ENCODE peak calls at places on chromosomes 16 and 17, in six cellular contexts. Y is HEK293T, X is A549, B is GM12878, U is HepG2, E is K562. J is an unnamed sample.

GRCh38 chr16:67907397-67907796 is 14.3 kb downstream of the PSKH1 start:
- DNase-seq in Y (no peak), X (no peak), B (no peak), U (peak; percentile 48), E (no peak), J (no peak)

GRCh38 chr17:77320501-77321256 is 179.9 kb downstream of the SEC14L1 start:
- DNase-seq in Y (no peak), X (peak; percentile 52), B (peak; percentile 85), U (no peak), E (peak; percentile 51), J (no peak)

GRCh38 chr16:80462902-80463301 is 77.9 kb upstream of the DYNLRB2 start:
- DNase-seq in Y (no peak), X (no peak), B (no peak), U (peak; percentile 29), E (no peak), J (no peak)

GRCh38 chr16:52529226-52529625 is 17.7 kb downstream of the TOX3 start:
- DNase-seq in Y (no peak), X (no peak), B (no peak), U (no peak), E (no peak), J (no peak)

GRCh38 chr16:88299751-88300462 is 82.9 kb upstream of the ZNF469 start:
- DNase-seq in Y (no peak), X (no peak), B (no peak), U (no peak), E (no peak), J (no peak)

GRCh38 chr17:63489291-63489690 is 12.4 kb downstream of the ACE start:
- DNase-seq in Y (no peak), X (no peak), B (no peak), U (no peak), E (no peak), J (no peak)

GRCh38 chr17:28878981-28879380 is 18.6 kb downstream of the FLOT2 start:
- DNase-seq in Y (peak; percentile 32), X (peak; percentile 81), B (no peak), U (peak; percentile 57), E (peak; percentile 87), J (peak; percentile 32)

GRCh38 chr16:56938664-56939513 is 6.9 kb downstream of the HERPUD1 start:
- DNase-seq in Y (no peak), X (no peak), B (no peak), U (no peak), E (no peak), J (no peak)

GRCh38 chr17:46832945-46833839 is 14.7 kb upstream of the WNT3 start:
- DNase-seq in Y (no peak), X (no peak), B (no peak), U (peak; percentile 57), E (no peak), J (peak; percentile 87)

GRCh38 chr16:57268804-57269800 is 15.4 kb downstream of the PLLP start:
- DNase-seq in Y (no peak), X (peak; percentile 40), B (no peak), U (peak; percentile 56), E (peak; percentile 87), J (peak; percentile 14)

GRCh38 chr16:22086440-22086839 is 5.9 kb upstream of the VWA3A start:
- DNase-seq in Y (no peak), X (no peak), B (no peak), U (no peak), E (no peak), J (no peak)

GRCh38 chr16:86037999-86038922 is 139.3 kb downstream of the IRF8 start:
- DNase-seq in Y (no peak), X (no peak), B (no peak), U (no peak), E (no peak), J (no peak)

GRCh38 chr17:69879576-69879975 is 195.4 kb upstream of the KCNJ16 start:
- DNase-seq in Y (no peak), X (no peak), B (no peak), U (no peak), E (no peak), J (no peak)

GRCh38 chr17:68060336-68060735 is 24.8 kb downstream of the KPNA2 start:
- DNase-seq in Y (no peak), X (no peak), B (no peak), U (no peak), E (no peak), J (no peak)

GRCh38 chr17:68886401-68886800 is 68.8 kb downstream of the ABCA8 start:
- DNase-seq in Y (no peak), X (no peak), B (no peak), U (no peak), E (no peak), J (no peak)

GRCh38 chr17:72763981-72764380 is 328.5 kb downstream of the SLC39A11 start:
- DNase-seq in Y (no peak), X (no peak), B (no peak), U (no peak), E (no peak), J (no peak)

GRCh38 chr16:31301708-31302400 is 42.1 kb downstream of the ITGAM start:
- DNase-seq in Y (no peak), X (peak; percentile 30), B (no peak), U (no peak), E (no peak), J (no peak)

GRCh38 chr16:24850289-24850931 is 4.6 kb downstream of the SLC5A11 start:
- DNase-seq in Y (no peak), X (no peak), B (no peak), U (no peak), E (no peak), J (peak; percentile 84)

GRCh38 chr17:29433551-29433950 is 43.4 kb downstream of the TAOK1 start:
- DNase-seq in Y (no peak), X (no peak), B (no peak), U (no peak), E (no peak), J (no peak)

GRCh38 chr16:31386157-31386984 is 6.8 kb upstream of the ITGAD start:
- DNase-seq in Y (no peak), X (peak; percentile 49), B (no peak), U (no peak), E (no peak), J (peak; percentile 72)

GRCh38 chr16:84499638-84500037 is 4.8 kb downstream of the MEAK7 start:
- DNase-seq in Y (no peak), X (no peak), B (no peak), U (no peak), E (no peak), J (no peak)

GRCh38 chr17:4988168-4988567 is 693 bp upstream of the CAMTA2 start:
- DNase-seq in Y (no peak), X (no peak), B (no peak), U (no peak), E (no peak), J (no peak)

DNA sequence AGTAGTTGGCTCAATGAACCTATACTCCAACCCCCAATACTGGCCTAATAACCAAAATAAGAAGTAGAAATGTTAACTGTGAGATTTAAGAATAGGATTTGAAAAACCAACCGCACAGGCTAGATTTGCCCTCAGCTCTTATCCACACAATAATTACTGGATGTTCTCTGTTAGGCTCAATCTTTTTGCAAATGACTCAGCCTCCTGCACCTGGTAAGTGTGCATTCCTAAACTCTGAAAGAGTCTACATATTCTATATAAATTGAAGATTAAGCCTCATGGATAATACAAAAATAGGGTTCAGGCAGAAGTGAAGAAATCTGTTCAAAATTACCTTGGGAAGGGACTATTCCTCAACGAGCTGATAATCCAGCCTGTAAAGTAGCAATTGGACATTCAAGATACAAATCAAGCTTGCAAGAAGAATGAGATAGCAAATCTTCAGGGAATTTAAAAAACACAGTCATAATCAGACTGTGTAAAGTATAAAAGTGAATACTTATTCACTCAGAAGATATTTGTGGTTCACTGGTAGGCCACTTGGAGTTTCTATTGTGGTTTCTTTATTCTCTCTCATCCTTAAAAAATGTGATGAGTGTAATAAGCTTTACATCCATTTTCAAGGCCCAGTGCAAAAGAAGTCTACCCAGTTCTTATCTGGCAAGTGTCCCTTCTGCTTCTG is 931.9 kb upstream of the SOX9 start:
- DNase-seq in Y (no peak), X (no peak), B (no peak), U (no peak), E (no peak), J (peak; percentile 95)
- TF ChIP-seq BHLHE40 in Y (no peak), X (no peak), B (no peak), U (no peak), E (no peak), J (no peak)

GRCh38 chr16:2473425-2473926 is 1.5 kb upstream of the TBC1D24 start:
- DNase-seq in Y (no peak), X (no peak), B (no peak), U (no peak), E (peak; percentile 58), J (no peak)

GRCh38 chr16:2471653-2472487 is 773 bp downstream of the NTN3 start:
- DNase-seq in Y (no peak), X (no peak), B (no peak), U (no peak), E (no peak), J (no peak)

GRCh38 chr16:2472488-2472864 is 1.4 kb downstream of the NTN3 start:
- DNase-seq in Y (no peak), X (no peak), B (no peak), U (no peak), E (no peak), J (no peak)

GRCh38 chr16:2473999-2474876 is 689 bp upstream of the TBC1D24 start:
- DNase-seq in Y (peak; percentile 58), X (peak; percentile 56), B (no peak), U (no peak), E (peak; percentile 78), J (peak; percentile 27)

DNA sequence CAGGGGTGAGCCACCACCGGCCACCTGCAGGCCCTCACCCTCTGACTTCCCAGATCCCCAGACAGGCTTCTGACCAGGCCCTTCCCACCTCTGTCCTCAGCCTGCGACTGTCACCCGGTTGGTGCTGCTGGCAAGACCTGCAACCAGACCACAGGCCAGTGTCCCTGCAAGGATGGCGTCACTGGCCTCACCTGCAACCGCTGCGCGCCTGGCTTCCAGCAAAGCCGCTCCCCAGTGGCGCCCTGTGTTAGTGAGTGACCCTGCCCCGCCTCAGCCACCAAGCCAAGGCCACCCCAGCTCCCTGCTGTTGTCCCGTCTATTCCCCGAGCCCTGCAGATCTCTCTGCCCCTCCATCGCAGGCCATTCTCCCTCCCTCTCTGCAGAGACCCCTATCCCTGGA is 1.8 kb downstream of the NTN3 start:
- DNase-seq in Y (no peak), X (no peak), B (no peak), U (no peak), E (no peak), J (no peak)
- TF ChIP-seq BHLHE40 in Y (no peak), X (no peak), B (no peak), U (no peak), E (no peak), J (no peak)

GRCh38 chr16:17171250-17172143 is 299.3 kb downstream of the XYLT1 start:
- DNase-seq in Y (no peak), X (no peak), B (no peak), U (peak; percentile 30), E (no peak), J (no peak)
- TF ChIP-seq BHLHE40 in Y (no peak), X (no peak), B (no peak), U (no peak), E (no peak), J (no peak)

GRCh38 chr17:58593121-58593520 is 78.7 kb upstream of the MTMR4 start:
- DNase-seq in Y (no peak), X (no peak), B (no peak), U (no peak), E (no peak), J (no peak)
- TF ChIP-seq BHLHE40 in Y (no peak), X (no peak), B (no peak), U (no peak), E (no peak), J (no peak)